ENCODE peak calls at places on chromosomes 16 and 17, in seven cellular contexts. P, J, Y, O, H, Z and K are unnamed samples.

GRCh38 chr17:45942284-45942683 is 47.9 kb downstream of the MAPT start:
- DNase-seq in P (peak; percentile 62), J (peak; percentile 99), Y (no peak), O (no peak), H (no peak), Z (no peak), K (no peak)

GRCh38 chr17:45227631-45228120 is 6.0 kb downstream of the FMNL1 start:
- DNase-seq in P (no peak), J (no peak), Y (no peak), O (no peak), H (no peak), Z (peak; percentile 80), K (no peak)

GRCh38 chr16:48914070-48914469 is 304.1 kb upstream of the N4BP1 start:
- DNase-seq in P (no peak), J (no peak), Y (no peak), O (no peak), H (no peak), Z (no peak), K (peak; percentile 30)

GRCh38 chr17:14498812-14499211 is 197.9 kb downstream of the HS3ST3B1 start:
- DNase-seq in P (no peak), J (no peak), Y (no peak), O (no peak), H (no peak), Z (no peak), K (no peak)

GRCh38 chr16:62955033-62955349 is 918.8 kb upstream of the CDH8 start:
- DNase-seq in P (no peak), J (no peak), Y (peak; percentile 13), O (no peak), H (no peak), Z (no peak), K (no peak)

GRCh38 chr17:51425793-51426192 is 165.4 kb downstream of the UTP18 start:
- DNase-seq in P (no peak), J (no peak), Y (no peak), O (no peak), H (no peak), Z (no peak), K (no peak)

GRCh38 chr17:69058165-69058564 is 2.6 kb downstream of the ABCA9 start:
- DNase-seq in P (no peak), J (no peak), Y (no peak), O (no peak), H (peak; percentile 32), Z (no peak), K (no peak)

GRCh38 chr17:72997559-72997958 is 94.9 kb downstream of the SLC39A11 start:
- DNase-seq in P (no peak), J (no peak), Y (no peak), O (no peak), H (no peak), Z (no peak), K (no peak)

GRCh38 chr16:1979271-1980025 is 1.8 kb downstream of the NOXO1 start:
- DNase-seq in P (no peak), J (no peak), Y (peak; percentile 47), O (no peak), H (no peak), Z (no peak), K (no peak)

GRCh38 chr17:73013816-73014663 is 78.4 kb downstream of the SLC39A11 start:
- DNase-seq in P (no peak), J (no peak), Y (peak; percentile 42), O (no peak), H (peak; percentile 83), Z (no peak), K (no peak)

GRCh38 chr17:28885951-28886350 is 11.6 kb downstream of the FLOT2 start:
- DNase-seq in P (no peak), J (no peak), Y (no peak), O (no peak), H (no peak), Z (no peak), K (no peak)

GRCh38 chr17:11816409-11816808 is 180.9 kb downstream of the ZNF18 start:
- DNase-seq in P (no peak), J (no peak), Y (no peak), O (no peak), H (no peak), Z (no peak), K (no peak)

GRCh38 chr17:18377437-18378204 is at the start of gene EVPLL:
- DNase-seq in P (no peak), J (peak; percentile 28), Y (no peak), O (no peak), H (peak; percentile 51), Z (peak; percentile 83), K (no peak)

GRCh38 chr16:2835638-2836493 is 5.8 kb downstream of the ZG16B start:
- DNase-seq in P (no peak), J (no peak), Y (no peak), O (peak; percentile 96), H (peak; percentile 90), Z (peak; percentile 40), K (no peak)

GRCh38 chr16:72372646-72373045 is 200.7 kb upstream of the PMFBP1 start:
- DNase-seq in P (no peak), J (no peak), Y (no peak), O (no peak), H (no peak), Z (no peak), K (no peak)

GRCh38 chr17:64491034-64491860 is 5.6 kb downstream of the POLG2 start:
- DNase-seq in P (peak; percentile 55), J (no peak), Y (no peak), O (no peak), H (peak; percentile 70), Z (no peak), K (peak; percentile 49)

GRCh38 chr17:64332502-64332901 is 58.2 kb downstream of the PECAM1 start:
- DNase-seq in P (no peak), J (no peak), Y (no peak), O (no peak), H (no peak), Z (peak; percentile 75), K (no peak)

GRCh38 chr16:56294599-56294998 is 103.3 kb downstream of the GNAO1 start:
- DNase-seq in P (no peak), J (no peak), Y (no peak), O (peak; percentile 23), H (no peak), Z (no peak), K (no peak)

GRCh38 chr17:3502466-3502865 is 26.7 kb downstream of the ASPA start:
- DNase-seq in P (no peak), J (no peak), Y (no peak), O (no peak), H (no peak), Z (no peak), K (no peak)

GRCh38 chr16:86781046-86781445 is 202.7 kb downstream of the FOXL1 start:
- DNase-seq in P (no peak), J (no peak), Y (no peak), O (no peak), H (no peak), Z (no peak), K (no peak)

GRCh38 chr16:73047536-73048291 is at the start of gene ZFHX3:
- DNase-seq in P (peak; percentile 76), J (peak; percentile 90), Y (peak; percentile 78), O (no peak), H (peak; percentile 73), Z (peak; percentile 89), K (no peak)

GRCh38 chr16:23520500-23520899 is 10.2 kb upstream of the GGA2 start:
- DNase-seq in P (no peak), J (no peak), Y (no peak), O (no peak), H (no peak), Z (no peak), K (no peak)

GRCh38 chr17:54967621-54968258 is 714 bp downstream of the COX11 start:
- DNase-seq in P (no peak), J (no peak), Y (no peak), O (no peak), H (peak; percentile 45), Z (no peak), K (no peak)
- TF ChIP-seq CTCF in P (no peak), J (no peak), Y (no peak), O (no peak), H (peak; percentile 54), Z (peak; percentile 30), K (no peak)

GRCh38 chr16:12800751-12801308 is 2.9 kb downstream of the CPPED1 start:
- DNase-seq in P (no peak), J (no peak), Y (no peak), O (no peak), H (no peak), Z (no peak), K (no peak)

GRCh38 chr16:12802661-12803060 is 1.0 kb downstream of the CPPED1 start:
- DNase-seq in P (no peak), J (no peak), Y (no peak), O (no peak), H (no peak), Z (no peak), K (no peak)

GRCh38 chr16:12801511-12802042 is 2.1 kb downstream of the CPPED1 start:
- DNase-seq in P (peak; percentile 36), J (no peak), Y (no peak), O (peak; percentile 79), H (peak; percentile 39), Z (no peak), K (no peak)

GRCh38 chr16:12803203-12804093 is at the start of gene CPPED1:
- DNase-seq in P (peak; percentile 93), J (peak; percentile 82), Y (peak; percentile 88), O (peak; percentile 67), H (peak; percentile 94), Z (peak; percentile 99), K (peak; percentile 85)

GRCh38 chr16:12802048-12802447 is 1.6 kb downstream of the CPPED1 start:
- DNase-seq in P (no peak), J (no peak), Y (no peak), O (no peak), H (no peak), Z (no peak), K (no peak)
- TF ChIP-seq CTCF in P (no peak), J (no peak), Y (no peak), O (no peak), H (no peak), Z (no peak), K (no peak)

GRCh38 chr16:35391328-35391727 is 1931.9 kb downstream of the TP53TG3F start:
- DNase-seq in P (peak; percentile 54), J (no peak), Y (peak; percentile 6), O (peak; percentile 3), H (peak; percentile 40), Z (no peak), K (no peak)
- TF ChIP-seq CTCF in P (peak; percentile 55), J (peak; percentile 56), Y (peak; percentile 15), O (peak; percentile 60), H (no peak), Z (peak; percentile 49), K (no peak)

GRCh38 chr16:82364690-82365089 is 194.7 kb upstream of the MPHOSPH6 start:
- DNase-seq in P (no peak), J (no peak), Y (no peak), O (no peak), H (no peak), Z (no peak), K (no peak)

GRCh38 chr16:82366462-82366861 is 196.4 kb upstream of the MPHOSPH6 start:
- DNase-seq in P (no peak), J (no peak), Y (no peak), O (no peak), H (no peak), Z (no peak), K (no peak)

GRCh38 chr16:82368041-82368440 is 198.0 kb upstream of the MPHOSPH6 start:
- DNase-seq in P (peak; percentile 26), J (no peak), Y (peak; percentile 12), O (peak; percentile 2), H (peak; percentile 32), Z (no peak), K (peak; percentile 58)

DNA sequence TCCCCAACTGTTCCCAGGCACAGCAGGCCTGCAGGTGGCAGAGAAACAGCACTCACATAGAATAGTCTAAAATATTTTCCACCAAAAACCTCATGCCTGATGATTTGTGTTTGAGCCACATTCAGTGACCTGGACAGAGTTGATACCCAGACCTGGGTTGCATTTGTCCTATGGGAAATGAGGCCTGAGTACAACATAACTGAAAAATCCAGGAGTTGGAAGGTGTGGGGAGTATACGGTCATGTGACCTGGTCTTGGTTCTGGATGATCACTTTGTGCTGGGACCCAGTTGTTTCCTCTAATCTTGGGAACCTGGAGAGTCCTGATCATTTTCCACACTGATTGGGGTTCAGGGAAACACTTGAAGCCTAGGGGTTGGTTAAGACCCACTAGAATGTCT is 200.3 kb upstream of the MPHOSPH6 start:
- DNase-seq in P (no peak), J (no peak), Y (no peak), O (no peak), H (no peak), Z (no peak), K (no peak)
- TF ChIP-seq CTCF in P (no peak), J (no peak), Y (no peak), O (no peak), H (no peak), Z (no peak), K (no peak)